ENCODE peak calls at places on chromosomes 7 and 10, in four cellular contexts. O is activated CD4-positive, alpha-beta T cell treated with anti-CD3 and anti-CD28 coated beads for 24 hours; U is EH; Z is GM19239. S is an unnamed sample.

GRCh38 chr10:33008499-33009243 is 50.6 kb upstream of the ITGB1 start:
- DNase-seq in O (peak), U (peak), Z (peak), S (peak)

GRCh38 chr7:117123311-117123926 is 170.1 kb downstream of the ST7 start:
- DNase-seq in O (no peak), U (peak), Z (no peak), S (peak)

GRCh38 chr7:101542527-101543241 is 86.4 kb downstream of the MYL10 start:
- DNase-seq in O (peak), U (peak), Z (peak), S (peak)

GRCh38 chr7:35257251-35258124 is 3.6 kb upstream of the TBX20 start:
- DNase-seq in O (no peak), U (no peak), Z (no peak), S (no peak)

GRCh38 chr7:5598769-5599371 is 175.2 kb upstream of the TNRC18 start:
- DNase-seq in O (no peak), U (no peak), Z (no peak), S (no peak)

GRCh38 chr10:19730848-19731247 is 85.4 kb upstream of the PLXDC2 start:
- DNase-seq in O (no peak), U (no peak), Z (no peak), S (peak)

GRCh38 chr7:77439572-77439971 is 23.4 kb upstream of the GSAP start:
- DNase-seq in O (no peak), U (peak), Z (no peak), S (peak)

GRCh38 chr7:30226593-30227268 is 57.7 kb upstream of the ZNRF2 start:
- DNase-seq in O (no peak), U (no peak), Z (no peak), S (peak)

GRCh38 chr10:132876967-132877366 is 65.4 kb downstream of the CFAP46 start:
- DNase-seq in O (no peak), U (no peak), Z (no peak), S (no peak)

GRCh38 chr10:125000366-125001312 is 58.7 kb downstream of the ZRANB1 start:
- DNase-seq in O (no peak), U (no peak), Z (peak), S (no peak)

GRCh38 chr7:120272261-120272895 is 597 bp upstream of the KCND2 start:
- DNase-seq in O (no peak), U (peak), Z (peak), S (peak)

GRCh38 chr7:151091431-151091830 is 5.2 kb downstream of the AGAP3 start:
- DNase-seq in O (no peak), U (no peak), Z (no peak), S (no peak)